ENCODE peak calls at places on chromosomes 1 and 21, in six cellular contexts. Q, C, N, E, P and R are unnamed samples.

GRCh38 chr1:48450505-48450904 is 21.5 kb downstream of the SPATA6 start:
- DNase-seq in Q (no peak), C (no peak), N (no peak), E (no peak), P (no peak), R (no peak)

GRCh38 chr1:169321539-169321938 is 46.1 kb downstream of the NME7 start:
- DNase-seq in Q (no peak), C (no peak), N (no peak), E (no peak), P (no peak), R (no peak)

GRCh38 chr1:205926636-205927035 is 16.6 kb downstream of the SLC26A9 start:
- DNase-seq in Q (no peak), C (peak; percentile 24), N (no peak), E (no peak), P (no peak), R (no peak)

GRCh38 chr1:7885513-7886298 is 32.8 kb upstream of the UTS2 start:
- DNase-seq in Q (no peak), C (peak; percentile 67), N (no peak), E (peak; percentile 76), P (peak; percentile 73), R (no peak)

GRCh38 chr1:161381707-161382106 is 14.0 kb upstream of the CFAP126 start:
- DNase-seq in Q (no peak), C (no peak), N (no peak), E (no peak), P (no peak), R (no peak)

GRCh38 chr1:168835791-168836190 is 106.8 kb upstream of the DPT start:
- DNase-seq in Q (no peak), C (no peak), N (no peak), E (no peak), P (no peak), R (no peak)

GRCh38 chr1:216749219-216749618 is 26.0 kb upstream of the ESRRG start:
- DNase-seq in Q (no peak), C (no peak), N (no peak), E (no peak), P (no peak), R (no peak)

GRCh38 chr1:23895993-23896392 is 17.2 kb downstream of the CNR2 start:
- DNase-seq in Q (no peak), C (no peak), N (no peak), E (no peak), P (no peak), R (no peak)

GRCh38 chr1:99010679-99011078 is 6.0 kb upstream of the PLPPR5 start:
- DNase-seq in Q (no peak), C (no peak), N (no peak), E (no peak), P (no peak), R (no peak)

GRCh38 chr1:211713231-211713630 is 37.8 kb upstream of the NEK2 start:
- DNase-seq in Q (no peak), C (no peak), N (no peak), E (no peak), P (no peak), R (no peak)

GRCh38 chr1:110630770-110631663 is 24.9 kb upstream of the KCNA2 start:
- DNase-seq in Q (peak; percentile 78), C (peak; percentile 94), N (peak; percentile 76), E (peak; percentile 71), P (peak; percentile 52), R (peak; percentile 79)

GRCh38 chr1:72827285-72827684 is 544.9 kb upstream of the NEGR1 start:
- DNase-seq in Q (no peak), C (no peak), N (no peak), E (no peak), P (no peak), R (no peak)

GRCh38 chr1:155226910-155227260 is 18.4 kb downstream of the MTX1 start:
- DNase-seq in Q (peak; percentile 58), C (no peak), N (no peak), E (no peak), P (peak; percentile 34), R (peak; percentile 45)

GRCh38 chr1:168504064-168504837 is 39.5 kb downstream of the XCL2 start:
- DNase-seq in Q (peak; percentile 66), C (no peak), N (no peak), E (peak; percentile 49), P (no peak), R (no peak)

GRCh38 chr1:184686540-184686939 is 68.1 kb downstream of the EDEM3 start:
- DNase-seq in Q (no peak), C (no peak), N (no peak), E (no peak), P (no peak), R (no peak)

GRCh38 chr1:41404308-41404755 is 43.1 kb downstream of the FOXO6 start:
- DNase-seq in Q (no peak), C (no peak), N (no peak), E (no peak), P (peak; percentile 99), R (no peak)

GRCh38 chr1:6519491-6519934 is 28.0 kb upstream of the PLEKHG5 start:
- DNase-seq in Q (no peak), C (no peak), N (no peak), E (no peak), P (no peak), R (no peak)

GRCh38 chr1:226728448-226728847 is 10.6 kb downstream of the ITPKB start:
- DNase-seq in Q (no peak), C (peak; percentile 55), N (no peak), E (no peak), P (no peak), R (no peak)

GRCh38 chr1:29577512-29577911 is 341.2 kb downstream of the PTPRU start:
- DNase-seq in Q (no peak), C (no peak), N (no peak), E (no peak), P (no peak), R (no peak)

GRCh38 chr1:231856426-231856825 is 229.8 kb downstream of the DISC1 start:
- DNase-seq in Q (no peak), C (no peak), N (no peak), E (no peak), P (no peak), R (no peak)

GRCh38 chr1:110338200-110339039 is 757 bp upstream of the RBM15 start:
- DNase-seq in Q (peak; percentile 93), C (peak; percentile 97), N (peak; percentile 89), E (peak; percentile 98), P (peak; percentile 99), R (peak; percentile 88)

GRCh38 chr1:210123924-210124589 is 108.5 kb upstream of the SERTAD4 start:
- DNase-seq in Q (no peak), C (no peak), N (no peak), E (no peak), P (peak; percentile 54), R (no peak)

GRCh38 chr1:209403921-209404320 is 179.6 kb upstream of the CAMK1G start:
- DNase-seq in Q (no peak), C (no peak), N (no peak), E (no peak), P (no peak), R (no peak)

GRCh38 chr21:41410767-41411448 is 15.1 kb upstream of the MX1 start:
- DNase-seq in Q (no peak), C (no peak), N (no peak), E (no peak), P (no peak), R (no peak)

GRCh38 chr1:86140481-86140880 is 16.1 kb downstream of the COL24A1 start:
- DNase-seq in Q (no peak), C (no peak), N (no peak), E (no peak), P (no peak), R (no peak)

GRCh38 chr1:236129315-236129714 is 13.0 kb upstream of the GPR137B start:
- DNase-seq in Q (no peak), C (no peak), N (no peak), E (no peak), P (no peak), R (no peak)

GRCh38 chr1:181089017-181089776 is 697 bp downstream of the IER5 start:
- DNase-seq in Q (peak; percentile 51), C (peak; percentile 76), N (peak; percentile 12), E (no peak), P (no peak), R (no peak)

GRCh38 chr1:96473791-96474452 is 247.7 kb upstream of the PTBP2 start:
- DNase-seq in Q (no peak), C (no peak), N (no peak), E (no peak), P (no peak), R (no peak)

GRCh38 chr1:205967555-205968335 is 24.5 kb upstream of the SLC26A9 start:
- DNase-seq in Q (no peak), C (no peak), N (no peak), E (no peak), P (no peak), R (no peak)

GRCh38 chr1:234737915-234738314 is 127.9 kb upstream of the IRF2BP2 start:
- DNase-seq in Q (no peak), C (peak; percentile 46), N (no peak), E (no peak), P (no peak), R (no peak)

GRCh38 chr1:39491146-39491921 is at the start of gene BMP8A:
- DNase-seq in Q (peak; percentile 60), C (peak; percentile 91), N (peak; percentile 73), E (peak; percentile 54), P (peak; percentile 100), R (peak; percentile 67)

GRCh38 chr1:186636786-186637185 is 43.4 kb downstream of the PTGS2 start:
- DNase-seq in Q (no peak), C (no peak), N (no peak), E (no peak), P (no peak), R (no peak)

GRCh38 chr1:45365051-45365450 is 24.8 kb upstream of the MUTYH start:
- DNase-seq in Q (no peak), C (no peak), N (no peak), E (no peak), P (no peak), R (no peak)

GRCh38 chr1:35864813-35865212 is 18.2 kb upstream of the AGO1 start:
- DNase-seq in Q (no peak), C (no peak), N (no peak), E (no peak), P (no peak), R (no peak)